ENCODE peak calls at places on chromosomes 1 and 21, in ten cellular contexts. T is stimulated activated CD4-positive, alpha-beta T cell treated with anti-CD3 and anti-CD28 coated beads, Interleukin-15, amount 100 ng/mL, for 24 hours; X is aorta; J is GDM1; H is endothelial cell; Y is uterus; M is heart left ventricle; O is kidney tubule cell; U is activated T-cell treated with anti-CD3 and anti-CD28 coated beads, Interleukin-2, amount 50 U/mL, for 72 hours; K is DMS79 treated with DMSO at 0.1 percent for 48 hours. A is an unnamed sample.

GRCh38 chr1:81617308-81618027 is 183.3 kb upstream of the ADGRL2 start:
- DNase-seq in T (no peak), X (no peak), J (no peak), H (no peak), Y (no peak), M (no peak), O (peak; percentile 11), U (no peak), K (no peak), A (no peak)

GRCh38 chr1:31227891-31228290 is 11.8 kb downstream of the NKAIN1 start:
- DNase-seq in T (no peak), X (no peak), J (no peak), H (no peak), Y (no peak), M (no peak), O (no peak), U (no peak), K (peak; percentile 26), A (peak; percentile 65)

GRCh38 chr1:119373465-119373864 is 4.9 kb downstream of the HAO2 start:
- DNase-seq in T (no peak), X (no peak), J (no peak), H (no peak), Y (no peak), M (no peak), O (peak; percentile 50), U (no peak), K (no peak), A (no peak)

GRCh38 chr1:46372440-46372839 is 21.7 kb upstream of the FAAH start:
- DNase-seq in T (no peak), X (no peak), J (no peak), H (no peak), Y (no peak), M (no peak), O (peak; percentile 18), U (no peak), K (no peak), A (no peak)

GRCh38 chr1:151837197-151837596 is 2.4 kb downstream of the C2CD4D start:
- DNase-seq in T (peak; percentile 46), X (no peak), J (no peak), H (no peak), Y (no peak), M (peak; percentile 4), O (no peak), U (no peak), K (no peak), A (no peak)

GRCh38 chr1:234763361-234763760 is 153.4 kb upstream of the IRF2BP2 start:
- DNase-seq in T (no peak), X (no peak), J (no peak), H (no peak), Y (no peak), M (no peak), O (no peak), U (no peak), K (no peak), A (no peak)

GRCh38 chr1:85578321-85579295 is 2.0 kb upstream of the CCN1 start:
- DNase-seq in T (no peak), X (no peak), J (no peak), H (no peak), Y (peak; percentile 35), M (no peak), O (peak; percentile 72), U (no peak), K (no peak), A (no peak)

GRCh38 chr1:111515291-111516007 is 12.0 kb upstream of the ADORA3 start:
- DNase-seq in T (peak; percentile 63), X (peak; percentile 85), J (peak; percentile 72), H (peak; percentile 48), Y (peak; percentile 70), M (peak; percentile 87), O (peak; percentile 73), U (peak; percentile 35), K (peak; percentile 37), A (no peak)

GRCh38 chr1:154329551-154330131 is 4.3 kb downstream of the ATP8B2 start:
- DNase-seq in T (peak; percentile 41), X (no peak), J (no peak), H (no peak), Y (no peak), M (no peak), O (no peak), U (no peak), K (no peak), A (no peak)

GRCh38 chr21:45592626-45593134 is 50.4 kb upstream of the SLC19A1 start:
- DNase-seq in T (no peak), X (no peak), J (no peak), H (no peak), Y (no peak), M (no peak), O (no peak), U (no peak), K (no peak), A (no peak)

A was measured in neuronal stem cell.